ENCODE peak calls at places on chromosomes 5 and 9, in six cellular contexts. T, L, U, G, X and K are unnamed samples.

GRCh38 chr5:73160239-73160671 is 12.7 kb upstream of the TMEM174 start:
- DNase-seq in T (no peak), L (no peak), U (no peak), G (peak), X (peak), K (no peak)

GRCh38 chr9:91415290-91415689 is 8.3 kb downstream of the NFIL3 start:
- DNase-seq in T (no peak), L (no peak), U (no peak), G (no peak), X (no peak), K (no peak)

GRCh38 chr5:103598997-103599556 is 36.5 kb upstream of the NUDT12 start:
- DNase-seq in T (no peak), L (peak), U (no peak), G (no peak), X (no peak), K (no peak)

GRCh38 chr5:72355706-72356299 is 35.6 kb downstream of the PTCD2 start:
- DNase-seq in T (no peak), L (peak), U (peak), G (peak), X (no peak), K (peak)

GRCh38 chr5:32092938-32093812 is 80.9 kb downstream of the GOLPH3 start:
- DNase-seq in T (peak), L (peak), U (peak), G (peak), X (peak), K (peak)

GRCh38 chr9:16272766-16273165 is 597.7 kb downstream of the BNC2 start:
- DNase-seq in T (peak), L (no peak), U (peak), G (no peak), X (no peak), K (no peak)

GRCh38 chr5:68456756-68457217 is 241.2 kb downstream of the PIK3R1 start:
- DNase-seq in T (no peak), L (peak), U (peak), G (peak), X (no peak), K (no peak)

GRCh38 chr9:116137581-116137980 is 16.0 kb upstream of the PAPPA start:
- DNase-seq in T (no peak), L (peak), U (no peak), G (no peak), X (no peak), K (no peak)

GRCh38 chr5:128532127-128532526 is 5.9 kb downstream of the FBN2 start:
- DNase-seq in T (no peak), L (no peak), U (no peak), G (no peak), X (no peak), K (no peak)
- H3K27ac ChIP-seq in T (no peak), L (no peak), U (peak), G (no peak), X (no peak), K (no peak)

DNA sequence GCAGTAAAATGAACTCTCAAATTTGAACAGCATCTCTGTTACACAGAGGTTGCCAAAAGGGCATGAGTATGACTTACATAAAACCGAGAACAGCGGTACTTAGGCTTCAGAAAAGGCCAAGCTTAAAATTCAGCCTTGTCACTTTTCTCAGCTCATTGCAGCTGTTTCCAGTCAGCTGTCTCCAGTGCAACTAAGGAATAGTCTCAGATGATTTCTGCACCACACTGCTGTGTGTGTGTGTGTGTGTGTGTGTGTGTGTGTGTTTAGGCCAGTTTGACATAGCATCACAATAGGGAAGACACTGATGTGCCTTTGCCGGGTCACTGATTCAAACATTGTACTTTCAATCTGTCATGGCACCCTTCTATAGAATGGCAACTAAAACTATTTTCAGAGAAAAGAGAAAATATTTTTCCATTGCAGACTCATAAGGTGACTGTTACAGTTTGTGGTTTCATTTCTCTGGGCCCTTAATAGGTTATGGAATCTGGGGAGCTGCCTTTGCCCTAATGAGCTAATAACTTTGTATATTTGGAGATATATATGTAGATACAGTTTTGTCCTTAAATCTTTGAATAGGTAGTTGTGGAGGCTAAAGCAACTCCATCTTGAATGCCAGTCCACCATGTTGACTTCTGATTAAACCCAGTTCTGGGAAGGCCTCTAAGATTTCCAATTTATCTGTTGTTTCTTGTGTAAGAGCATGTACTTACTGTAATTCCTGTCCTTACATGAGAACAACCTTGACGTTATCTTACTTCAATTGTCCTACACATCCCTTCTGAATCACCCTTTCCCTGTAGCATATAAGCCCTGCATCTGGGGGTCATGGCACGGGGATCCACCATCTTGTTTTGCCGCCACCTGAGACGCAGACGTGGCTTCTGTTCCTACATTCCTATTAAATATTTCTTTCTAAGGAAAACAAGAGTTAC is 4.5 kb downstream of the LSM11 start:
- DNase-seq in T (no peak), L (peak), U (peak), G (no peak), X (no peak), K (no peak)
- H3K27ac ChIP-seq in T (no peak), L (peak), U (no peak), G (peak), X (no peak), K (no peak)

GRCh38 chr9:137426018-137426681 is 3.0 kb downstream of the NOXA1 start:
- DNase-seq in T (peak), L (no peak), U (no peak), G (no peak), X (no peak), K (no peak)

GRCh38 chr9:137423001-137423809 is at the start of the genes EXD3 and NOXA1:
- DNase-seq in T (peak), L (peak), U (peak), G (peak), X (peak), K (peak)

GRCh38 chr9:137421838-137422667 is 909 bp downstream of the EXD3 start:
- DNase-seq in T (no peak), L (no peak), U (no peak), G (no peak), X (no peak), K (no peak)

GRCh38 chr9:137423810-137424291 is 658 bp downstream of the NOXA1 start:
- DNase-seq in T (peak), L (no peak), U (no peak), G (no peak), X (no peak), K (no peak)

DNA sequence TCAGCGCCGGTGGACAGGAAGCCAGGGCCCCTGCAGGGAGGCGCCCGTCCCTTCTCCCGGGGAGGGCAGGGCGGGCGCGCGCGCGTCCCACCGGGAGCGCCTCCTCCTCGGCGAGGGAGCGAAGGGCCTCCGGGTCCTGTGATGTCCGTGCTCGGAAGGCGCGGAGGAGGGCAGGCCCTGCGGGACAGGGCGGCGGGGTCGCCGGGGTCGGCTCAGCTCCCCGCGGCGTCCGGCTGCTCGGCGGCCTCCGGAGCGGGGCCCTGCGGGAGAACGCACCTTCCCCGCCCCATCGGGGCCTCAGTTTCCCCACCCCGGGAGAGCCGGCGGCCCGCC is 328 bp downstream of the EXD3 start:
- DNase-seq in T (peak), L (peak), U (peak), G (no peak), X (peak), K (no peak)
- H3K27ac ChIP-seq in T (peak), L (no peak), U (no peak), G (peak), X (peak), K (peak)

GRCh38 chr5:107418902-107419301 is 251.8 kb downstream of the EFNA5 start:
- DNase-seq in T (no peak), L (no peak), U (no peak), G (no peak), X (no peak), K (no peak)

GRCh38 chr5:107418071-107418470 is 252.7 kb downstream of the EFNA5 start:
- DNase-seq in T (no peak), L (no peak), U (no peak), G (no peak), X (no peak), K (no peak)

GRCh38 chr5:107415762-107416161 is 255.0 kb downstream of the EFNA5 start:
- DNase-seq in T (no peak), L (no peak), U (no peak), G (no peak), X (no peak), K (no peak)

GRCh38 chr5:107413754-107414153 is 257.0 kb downstream of the EFNA5 start:
- DNase-seq in T (no peak), L (no peak), U (no peak), G (no peak), X (no peak), K (no peak)

DNA sequence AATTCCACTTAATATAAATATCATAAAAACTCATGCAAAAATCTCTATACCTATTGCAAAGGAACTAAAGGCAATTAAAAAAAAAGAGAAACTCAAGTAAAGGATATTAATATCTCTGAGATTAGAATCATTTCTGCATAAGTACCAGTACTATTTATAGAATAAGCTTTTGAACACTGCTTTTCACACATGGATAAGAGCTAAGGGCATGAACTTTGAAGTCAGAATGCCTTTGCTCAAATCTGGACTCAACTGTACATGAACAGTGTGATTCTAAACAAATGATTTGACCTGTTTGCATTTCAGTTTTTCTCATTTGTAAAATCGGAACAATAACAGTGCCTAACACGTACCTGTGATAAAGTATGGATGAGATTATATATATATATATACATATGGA is 255.9 kb downstream of the EFNA5 start:
- DNase-seq in T (no peak), L (no peak), U (no peak), G (no peak), X (no peak), K (no peak)
- H3K27ac ChIP-seq in T (no peak), L (no peak), U (no peak), G (no peak), X (no peak), K (no peak)

GRCh38 chr5:160108124-160108523 is 11.1 kb downstream of the PWWP2A start:
- DNase-seq in T (no peak), L (no peak), U (no peak), G (no peak), X (no peak), K (no peak)
- H3K27ac ChIP-seq in T (no peak), L (no peak), U (no peak), G (no peak), X (no peak), K (peak)

GRCh38 chr5:158910782-158911692 is 188.7 kb downstream of the EBF1 start:
- DNase-seq in T (no peak), L (peak), U (peak), G (peak), X (no peak), K (no peak)
- H3K27ac ChIP-seq in T (no peak), L (peak), U (no peak), G (peak), X (no peak), K (no peak)